ENCODE peak calls at places on chromosome 22, in eight cellular contexts. S, Q, Z, W, E, D, T and U are unnamed samples. For H3K36me3 and H3K4me1, the result is how much of the 10 kb centered on the place peaks cover.

GRCh38 chr22:30782613-30783012 is 87.9 kb downstream of the OSBP2 start:
- DNase-seq in S (no peak), Q (no peak), Z (no peak), W (no peak), E (no peak), D (peak), T (no peak), U (peak)

GRCh38 chr22:44972363-44973083 is 37.3 kb downstream of the PHF21B start:
- DNase-seq in S (no peak), Q (no peak), Z (no peak), W (peak), E (no peak), D (peak), T (no peak), U (no peak)

GRCh38 chr22:39907605-39908097 is 6.8 kb downstream of the GRAP2 start:
- DNase-seq in S (no peak), Q (no peak), Z (no peak), W (no peak), E (no peak), D (no peak), T (no peak), U (no peak)

GRCh38 chr22:20816559-20816958 is 42.1 kb downstream of the PI4KA start:
- DNase-seq in S (no peak), Q (no peak), Z (no peak), W (no peak), E (no peak), D (no peak), T (no peak), U (no peak)

GRCh38 chr22:25797891-25798290 is 55.9 kb downstream of the MYO18B start:
- DNase-seq in S (no peak), Q (no peak), Z (no peak), W (no peak), E (no peak), D (no peak), T (no peak), U (no peak)

GRCh38 chr22:44424867-44425351 is 73.1 kb downstream of the RTL6 start:
- DNase-seq in S (no peak), Q (peak), Z (no peak), W (no peak), E (no peak), D (no peak), T (no peak), U (no peak)

GRCh38 chr22:46050916-46051614 is 74.1 kb upstream of the WNT7B start:
- DNase-seq in S (no peak), Q (peak), Z (peak), W (no peak), E (no peak), D (no peak), T (no peak), U (no peak)

GRCh38 chr22:36977401-36977861 is 41.8 kb downstream of the TST start:
- DNase-seq in S (peak), Q (peak), Z (peak), W (peak), E (peak), D (peak), T (peak), U (peak)

GRCh38 chr22:27952091-27952490 is 33.0 kb upstream of the PITPNB start:
- DNase-seq in S (no peak), Q (no peak), Z (no peak), W (peak), E (no peak), D (no peak), T (no peak), U (no peak)

GRCh38 chr22:32644252-32645100 is 157.0 kb upstream of the TIMP3 start:
- DNase-seq in S (no peak), Q (peak), Z (peak), W (peak), E (peak), D (peak), T (peak), U (peak)

GRCh38 chr22:29095459-29095858 is 22.6 kb downstream of the KREMEN1 start:
- DNase-seq in S (no peak), Q (no peak), Z (peak), W (no peak), E (no peak), D (no peak), T (no peak), U (no peak)

GRCh38 chr22:43180670-43181069 is 6.3 kb downstream of the TTLL12 start:
- DNase-seq in S (no peak), Q (no peak), Z (no peak), W (no peak), E (no peak), D (no peak), T (no peak), U (no peak)

GRCh38 chr22:37197451-37198289 is 9.6 kb upstream of the C1QTNF6 start:
- DNase-seq in S (no peak), Q (peak), Z (peak), W (peak), E (peak), D (peak), T (peak), U (peak)

GRCh38 chr22:46675479-46675878 is 55.3 kb downstream of the GRAMD4 start:
- DNase-seq in S (no peak), Q (no peak), Z (no peak), W (no peak), E (no peak), D (no peak), T (no peak), U (no peak)

GRCh38 chr22:17106161-17106784 is 14.9 kb downstream of the TMEM121B start:
- DNase-seq in S (no peak), Q (no peak), Z (no peak), W (no peak), E (no peak), D (no peak), T (no peak), U (no peak)
- H3K36me3 ChIP-seq in S (under half), Q (half or more), Z (under half), W (under half), E (under half), D (under half), T (under half), U (under half)

DNA sequence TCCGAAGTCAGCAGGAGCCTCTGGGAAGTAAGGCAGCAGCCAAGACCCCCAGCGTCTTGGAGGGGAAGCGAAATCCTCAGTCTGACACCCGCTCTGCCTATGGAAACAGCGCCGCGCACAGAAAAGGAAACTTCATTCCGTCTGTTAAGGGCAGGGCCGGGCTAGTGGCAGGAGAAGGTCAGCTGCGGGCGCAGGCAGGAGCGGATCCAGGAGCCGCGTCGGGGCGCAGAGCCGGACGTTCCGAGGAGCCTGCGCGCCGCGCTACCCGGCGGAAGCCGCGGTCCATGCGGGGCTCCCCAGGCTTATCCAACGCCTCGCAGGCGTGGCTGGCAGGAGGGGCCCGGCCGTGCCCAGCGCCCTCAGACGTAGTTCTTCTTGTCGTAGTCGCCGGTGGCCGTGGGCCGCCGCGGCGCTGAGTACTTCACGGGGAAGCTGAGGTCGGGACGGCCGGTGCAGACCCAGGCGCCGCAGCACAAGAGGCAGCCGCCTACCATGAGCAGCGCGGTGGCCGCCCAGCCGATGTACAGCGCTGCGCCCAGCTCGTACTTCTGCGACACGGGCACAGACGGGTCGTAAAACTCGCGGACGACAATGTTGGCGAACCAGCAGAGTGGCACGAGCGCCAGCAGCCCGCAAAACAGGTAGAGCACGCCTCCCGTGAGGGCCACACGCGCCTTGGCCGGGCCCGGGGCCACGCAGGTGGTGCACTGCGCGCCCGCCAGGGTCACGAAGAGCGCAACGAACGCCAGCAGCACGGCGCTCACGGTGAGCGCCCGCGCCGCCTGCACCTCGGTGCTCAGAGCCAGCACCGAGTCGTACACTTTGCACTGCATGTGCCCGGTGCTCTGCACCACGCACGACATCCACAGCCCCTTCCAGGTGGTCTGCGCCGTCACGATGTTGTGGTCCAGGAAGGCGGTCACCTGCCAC is 705 bp downstream of the CLDN5 start:
- DNase-seq in S (no peak), Q (no peak), Z (no peak), W (peak), E (no peak), D (no peak), T (no peak), U (no peak)
- TF ChIP-seq CTCF in S (no peak), Q (no peak), Z (no peak), W (no peak), E (no peak), D (no peak), T (no peak), U (no peak)

DNA sequence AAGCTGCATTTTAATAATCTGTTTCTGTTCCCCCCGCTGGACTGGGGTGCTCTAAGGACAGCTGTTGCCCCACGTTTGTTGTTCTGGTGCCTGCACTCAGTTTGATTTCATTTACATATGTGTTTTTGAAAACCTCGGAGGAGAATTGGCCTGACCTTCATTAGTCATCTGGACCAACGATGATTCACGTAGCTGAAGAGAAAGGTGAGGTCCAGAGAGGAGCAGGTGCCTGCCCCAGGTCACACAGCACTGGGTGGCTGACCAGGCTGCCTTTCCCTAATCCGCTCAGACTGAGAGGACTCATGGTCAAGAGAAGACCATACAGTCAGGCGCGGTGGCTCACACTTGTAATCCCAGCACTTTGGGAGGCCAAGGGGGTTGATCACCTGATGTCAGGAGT is 3.8 kb downstream of the CSDC2 start:
- DNase-seq in S (no peak), Q (no peak), Z (no peak), W (peak), E (no peak), D (no peak), T (no peak), U (no peak)
- H3K4me1 ChIP-seq in S (under half), Q (under half), Z (under half), W (under half), E (under half), D (under half), T (under half), U (under half)

GRCh38 chr22:49649166-49649565 is 178.5 kb downstream of the BRD1 start:
- DNase-seq in S (no peak), Q (no peak), Z (no peak), W (no peak), E (peak), D (no peak), T (no peak), U (no peak)
- H3K36me3 ChIP-seq in S (half or more), Q (under half), Z (under half), W (under half), E (under half), D (under half), T (under half), U (under half)

GRCh38 chr22:22067192-22067591 is 84.6 kb upstream of the TOP3B start:
- DNase-seq in S (no peak), Q (no peak), Z (no peak), W (no peak), E (no peak), D (no peak), T (no peak), U (no peak)

GRCh38 chr22:22069450-22070370 is 87.1 kb upstream of the TOP3B start:
- DNase-seq in S (no peak), Q (no peak), Z (no peak), W (no peak), E (no peak), D (no peak), T (no peak), U (no peak)

GRCh38 chr22:22068657-22069056 is 86.1 kb upstream of the TOP3B start:
- DNase-seq in S (no peak), Q (no peak), Z (no peak), W (no peak), E (no peak), D (no peak), T (no peak), U (no peak)

GRCh38 chr22:22070371-22070824 is 87.8 kb upstream of the TOP3B start:
- DNase-seq in S (no peak), Q (no peak), Z (no peak), W (no peak), E (no peak), D (no peak), T (no peak), U (no peak)

GRCh38 chr22:22068025-22068424 is 85.4 kb upstream of the TOP3B start:
- DNase-seq in S (no peak), Q (no peak), Z (no peak), W (no peak), E (no peak), D (no peak), T (no peak), U (no peak)
- TF ChIP-seq CTCF in S (no peak), Q (no peak), Z (no peak), W (no peak), E (no peak), D (no peak), T (no peak), U (no peak)

GRCh38 chr22:24400726-24401596 is 26.4 kb upstream of the ADORA2A start:
- DNase-seq in S (peak), Q (peak), Z (no peak), W (peak), E (no peak), D (no peak), T (no peak), U (no peak)
- H3K4me1 ChIP-seq in S (half or more), Q (half or more), Z (under half), W (under half), E (under half), D (under half), T (under half), U (under half)

DNA sequence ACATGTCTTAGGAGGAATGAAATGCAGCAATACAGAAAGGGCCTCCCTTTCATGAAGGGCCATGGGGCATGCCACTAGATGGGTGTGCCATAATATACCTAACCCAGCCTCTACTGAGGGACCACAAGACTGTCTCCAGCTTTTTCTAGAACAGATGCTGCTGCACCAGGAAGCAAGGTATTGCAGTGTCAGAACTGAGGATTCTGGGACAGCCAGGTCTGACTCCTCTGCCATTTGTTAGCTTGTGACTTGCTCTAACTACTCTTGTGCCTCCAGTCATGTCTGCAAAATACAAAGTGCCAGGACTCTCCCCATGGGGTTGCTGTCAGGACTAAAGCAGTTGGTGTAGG is 53.2 kb downstream of the HIRA start:
- DNase-seq in S (no peak), Q (no peak), Z (no peak), W (no peak), E (no peak), D (no peak), T (no peak), U (no peak)
- H3K36me3 ChIP-seq in S (half or more), Q (half or more), Z (under half), W (under half), E (half or more), D (under half), T (half or more), U (under half)